ENCODE peak calls at places on chromosomes 5 and 9, in four cellular contexts. One of them, this sample, is unnamed.

GRCh38 chr9:135245482-135246247 is 158.2 kb downstream of the OLFM1 start:
- DNase-seq in neuronal stem cell: no peak
- DNase-seq in IMR-90: no peak
- DNase-seq in mesenchymal stem cell: no peak
- DNase-seq in this sample: no peak

GRCh38 chr5:137395011-137395755 is 103.9 kb downstream of the SPOCK1 start:
- DNase-seq in neuronal stem cell: no peak
- DNase-seq in IMR-90: peak
- DNase-seq in mesenchymal stem cell: no peak
- DNase-seq in this sample: no peak

GRCh38 chr9:124399323-124399962 is 15.8 kb downstream of the PSMB7 start:
- DNase-seq in neuronal stem cell: peak
- DNase-seq in IMR-90: peak
- DNase-seq in mesenchymal stem cell: peak
- DNase-seq in this sample: peak

GRCh38 chr9:15423328-15423985 is 781 bp downstream of the SNAPC3 start:
- DNase-seq in neuronal stem cell: no peak
- DNase-seq in IMR-90: peak
- DNase-seq in mesenchymal stem cell: peak
- DNase-seq in this sample: no peak

GRCh38 chr5:72427488-72428437 is 79.4 kb downstream of the ZNF366 start:
- DNase-seq in neuronal stem cell: peak
- DNase-seq in IMR-90: peak
- DNase-seq in mesenchymal stem cell: peak
- DNase-seq in this sample: no peak

GRCh38 chr5:142859037-142859436 is 88.9 kb downstream of the ARHGAP26 start:
- DNase-seq in neuronal stem cell: no peak
- DNase-seq in IMR-90: no peak
- DNase-seq in mesenchymal stem cell: no peak
- DNase-seq in this sample: no peak

GRCh38 chr5:88085462-88085861 is 183.2 kb downstream of the TMEM161B start:
- DNase-seq in neuronal stem cell: no peak
- DNase-seq in IMR-90: no peak
- DNase-seq in mesenchymal stem cell: no peak
- DNase-seq in this sample: no peak

GRCh38 chr5:119750887-119751733 is 121.8 kb downstream of the FAM170A start:
- DNase-seq in neuronal stem cell: no peak
- DNase-seq in IMR-90: no peak
- DNase-seq in mesenchymal stem cell: no peak
- DNase-seq in this sample: no peak

GRCh38 chr9:131625848-131626670 is 80.7 kb downstream of the PRRT1B start:
- DNase-seq in neuronal stem cell: no peak
- DNase-seq in IMR-90: peak
- DNase-seq in mesenchymal stem cell: no peak
- DNase-seq in this sample: no peak

DNA sequence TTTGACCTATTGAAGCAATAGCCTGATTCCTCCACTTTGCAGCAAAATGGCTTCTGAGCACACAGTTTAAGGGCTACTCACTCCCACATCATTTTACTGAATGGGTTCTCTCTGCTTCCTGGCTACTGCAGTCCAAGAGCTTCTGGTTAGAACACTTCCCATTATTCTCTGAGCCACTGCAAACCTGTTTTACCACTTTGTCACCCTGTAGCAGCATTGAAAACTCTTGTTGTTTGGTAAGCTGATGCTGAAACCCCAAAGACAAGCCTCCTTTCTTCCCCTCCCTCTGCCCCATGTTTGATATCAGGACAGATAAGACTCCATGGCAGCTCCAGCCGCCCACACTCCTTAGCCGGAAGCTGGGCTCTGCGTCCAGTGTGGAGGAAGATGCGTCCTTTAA is 84.4 kb upstream of the RARS1 start:
- DNase-seq in neuronal stem cell: no peak
- DNase-seq in IMR-90: no peak
- DNase-seq in mesenchymal stem cell: no peak
- DNase-seq in this sample: no peak
- H4K8ac ChIP-seq in neuronal stem cell: no peak
- H4K8ac ChIP-seq in IMR-90: no peak
- H4K8ac ChIP-seq in mesenchymal stem cell: no peak
- H4K8ac ChIP-seq in this sample: no peak

GRCh38 chr9:130182090-130182909 is 10.1 kb downstream of the NCS1 start:
- DNase-seq in neuronal stem cell: no peak
- DNase-seq in IMR-90: no peak
- DNase-seq in mesenchymal stem cell: no peak
- DNase-seq in this sample: no peak

GRCh38 chr9:130184983-130185382 is 12.8 kb downstream of the NCS1 start:
- DNase-seq in neuronal stem cell: no peak
- DNase-seq in IMR-90: no peak
- DNase-seq in mesenchymal stem cell: peak
- DNase-seq in this sample: no peak

GRCh38 chr9:130185494-130186005 is 13.3 kb downstream of the NCS1 start:
- DNase-seq in neuronal stem cell: no peak
- DNase-seq in IMR-90: peak
- DNase-seq in mesenchymal stem cell: peak
- DNase-seq in this sample: no peak

GRCh38 chr9:130181645-130182044 is 9.4 kb downstream of the NCS1 start:
- DNase-seq in neuronal stem cell: no peak
- DNase-seq in IMR-90: no peak
- DNase-seq in mesenchymal stem cell: no peak
- DNase-seq in this sample: no peak

DNA sequence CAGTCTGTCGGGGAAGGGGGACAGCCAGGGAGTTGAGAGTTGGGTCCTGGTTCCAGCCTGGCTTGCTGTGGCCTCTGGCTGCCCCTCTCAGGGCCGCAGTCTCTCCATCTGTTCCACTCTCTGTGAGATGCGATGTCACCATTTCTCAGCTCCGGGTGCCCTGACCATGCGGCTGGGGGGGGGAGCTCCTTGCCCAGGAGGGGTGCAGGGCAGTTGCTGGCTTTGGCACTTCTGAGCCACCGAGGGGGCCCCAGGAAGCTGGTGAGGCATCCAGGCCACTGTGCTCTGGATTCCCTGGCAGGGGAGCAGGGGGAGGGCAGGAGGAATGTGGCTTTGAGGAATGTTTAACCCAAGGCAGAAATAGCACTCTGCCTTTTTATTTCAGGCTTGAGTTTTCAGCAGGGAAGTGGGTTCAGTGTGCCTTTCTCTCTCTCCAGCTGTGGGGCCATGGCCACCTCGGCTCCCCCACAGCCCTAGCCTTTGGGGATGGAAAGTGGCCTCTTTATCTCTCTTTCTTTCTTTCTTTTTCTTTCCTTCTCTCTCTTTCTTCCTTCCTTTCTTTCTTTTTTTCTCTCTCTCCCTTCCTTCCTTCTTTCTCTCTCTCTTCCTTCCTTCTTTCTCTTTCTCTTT is 11.0 kb downstream of the NCS1 start:
- DNase-seq in neuronal stem cell: no peak
- DNase-seq in IMR-90: peak
- DNase-seq in mesenchymal stem cell: peak
- DNase-seq in this sample: no peak
- H4K8ac ChIP-seq in neuronal stem cell: no peak
- H4K8ac ChIP-seq in IMR-90: peak
- H4K8ac ChIP-seq in mesenchymal stem cell: peak
- H4K8ac ChIP-seq in this sample: no peak

DNA sequence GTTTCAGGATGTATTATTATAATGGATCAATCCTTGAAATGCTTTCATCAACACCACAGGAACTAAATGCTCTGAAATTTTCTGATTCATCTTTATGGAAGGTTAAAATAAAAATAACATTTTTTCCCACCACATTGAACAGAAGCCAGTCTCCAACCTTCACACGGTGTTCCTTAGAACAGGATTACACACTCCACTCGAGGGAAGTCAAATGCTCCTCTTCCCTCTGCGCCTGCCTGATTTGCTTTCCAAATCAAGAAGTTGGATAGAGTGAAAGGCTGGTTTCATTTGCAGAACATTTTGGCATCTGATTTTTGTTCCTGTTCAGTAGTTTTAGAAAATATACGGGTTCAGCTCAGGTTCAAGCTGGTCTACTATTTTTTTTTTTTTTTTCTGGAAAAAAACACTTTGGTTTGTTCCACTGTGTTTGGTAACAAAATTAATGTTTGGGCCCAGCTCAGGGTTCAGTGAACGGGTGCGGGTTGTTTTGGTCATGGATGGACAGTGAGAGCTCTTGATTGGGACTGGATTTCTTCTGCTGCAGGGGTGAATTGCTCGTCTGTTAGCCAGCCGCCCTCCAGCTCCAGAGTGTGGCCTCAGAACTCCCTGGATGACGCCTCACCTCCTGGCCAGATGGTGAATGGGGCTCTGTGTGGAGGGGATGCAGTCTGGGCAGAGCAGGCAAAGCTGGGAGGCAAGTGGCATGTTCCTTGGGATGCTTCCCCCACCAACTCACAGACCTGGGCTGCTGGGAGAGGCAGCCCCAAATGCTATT is 82.4 kb upstream of the STC2 start:
- DNase-seq in neuronal stem cell: no peak
- DNase-seq in IMR-90: no peak
- DNase-seq in mesenchymal stem cell: no peak
- DNase-seq in this sample: no peak
- H4K8ac ChIP-seq in neuronal stem cell: no peak
- H4K8ac ChIP-seq in IMR-90: no peak
- H4K8ac ChIP-seq in mesenchymal stem cell: peak
- H4K8ac ChIP-seq in this sample: no peak

GRCh38 chr5:98929123-98929981 is 545 bp upstream of the CHD1 start:
- DNase-seq in neuronal stem cell: peak
- DNase-seq in IMR-90: peak
- DNase-seq in mesenchymal stem cell: peak
- DNase-seq in this sample: peak

GRCh38 chr5:98928802-98929122 is at the start of gene CHD1:
- DNase-seq in neuronal stem cell: peak
- DNase-seq in IMR-90: peak
- DNase-seq in mesenchymal stem cell: peak
- DNase-seq in this sample: peak

GRCh38 chr5:98927242-98927987 is 1.4 kb downstream of the CHD1 start:
- DNase-seq in neuronal stem cell: peak
- DNase-seq in IMR-90: peak
- DNase-seq in mesenchymal stem cell: peak
- DNase-seq in this sample: no peak

GRCh38 chr5:98929982-98930355 is 1.2 kb upstream of the CHD1 start:
- DNase-seq in neuronal stem cell: no peak
- DNase-seq in IMR-90: no peak
- DNase-seq in mesenchymal stem cell: no peak
- DNase-seq in this sample: no peak

GRCh38 chr5:98927988-98928801 is 612 bp downstream of the CHD1 start:
- DNase-seq in neuronal stem cell: peak
- DNase-seq in IMR-90: peak
- DNase-seq in mesenchymal stem cell: peak
- DNase-seq in this sample: peak
- H4K8ac ChIP-seq in neuronal stem cell: no peak
- H4K8ac ChIP-seq in IMR-90: no peak
- H4K8ac ChIP-seq in mesenchymal stem cell: peak
- H4K8ac ChIP-seq in this sample: peak

GRCh38 chr9:33162721-33163311 is 4.3 kb downstream of the B4GALT1 start:
- DNase-seq in neuronal stem cell: no peak
- DNase-seq in IMR-90: peak
- DNase-seq in mesenchymal stem cell: peak
- DNase-seq in this sample: no peak
- H4K8ac ChIP-seq in neuronal stem cell: no peak
- H4K8ac ChIP-seq in IMR-90: peak
- H4K8ac ChIP-seq in mesenchymal stem cell: no peak
- H4K8ac ChIP-seq in this sample: no peak

GRCh38 chr5:126594676-126595485 is at the start of gene ALDH7A1:
- DNase-seq in neuronal stem cell: peak
- DNase-seq in IMR-90: no peak
- DNase-seq in mesenchymal stem cell: peak
- DNase-seq in this sample: peak
- H4K8ac ChIP-seq in neuronal stem cell: no peak
- H4K8ac ChIP-seq in IMR-90: peak
- H4K8ac ChIP-seq in mesenchymal stem cell: peak
- H4K8ac ChIP-seq in this sample: peak

DNA sequence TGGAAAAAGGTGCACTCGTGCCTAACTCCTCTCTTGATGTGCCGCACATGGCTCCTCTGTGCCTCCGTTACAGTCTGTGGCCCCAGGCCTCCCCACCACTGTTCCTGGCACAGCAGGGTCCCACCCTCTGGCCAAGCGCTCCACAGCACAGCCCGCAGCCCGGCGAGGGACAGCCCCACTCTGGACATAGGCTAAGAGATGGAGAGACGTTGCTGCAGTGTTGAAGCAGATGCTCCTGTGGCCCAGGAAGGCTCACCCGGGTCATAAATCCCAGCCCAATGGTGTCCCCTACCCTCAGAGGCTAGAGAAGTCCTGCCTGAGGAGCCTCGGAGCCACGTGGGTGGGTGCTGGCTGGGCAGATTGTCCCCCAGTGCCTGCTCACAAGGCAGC is 41.9 kb downstream of the C5orf15 start:
- DNase-seq in neuronal stem cell: no peak
- DNase-seq in IMR-90: no peak
- DNase-seq in mesenchymal stem cell: no peak
- DNase-seq in this sample: no peak
- H4K8ac ChIP-seq in neuronal stem cell: no peak
- H4K8ac ChIP-seq in IMR-90: no peak
- H4K8ac ChIP-seq in mesenchymal stem cell: no peak
- H4K8ac ChIP-seq in this sample: no peak